ENCODE peak calls at places on chromosome 1, in ten cellular contexts. One of them, this sample, is unnamed. For H3K27me3 and H3K36me3, the result is how much of the 10 kb centered on the place peaks cover.

GRCh38 chr1:106173101-106173500 is 883.4 kb upstream of the PRMT6 start:
- DNase-seq in lung: no peak
- DNase-seq in colonic mucosa: no peak
- DNase-seq in tibial artery: no peak
- DNase-seq in RWPE2: no peak
- DNase-seq in left ventricle myocardium inferior: no peak
- DNase-seq in testis: no peak
- DNase-seq in GM23338: no peak
- DNase-seq in bronchial epithelial cell: no peak
- DNase-seq in aorta: no peak
- DNase-seq in this sample: no peak

GRCh38 chr1:24142546-24143431 is at the start of gene IL22RA1:
- DNase-seq in left ventricle myocardium inferior: peak
- DNase-seq in testis: peak
- DNase-seq in bronchial epithelial cell: peak
- DNase-seq in lung: no peak
- DNase-seq in colonic mucosa: peak
- DNase-seq in aorta: no peak
- DNase-seq in RWPE2: peak
- DNase-seq in tibial artery: peak
- DNase-seq in GM23338: no peak
- DNase-seq in this sample: peak

GRCh38 chr1:53628286-53628955 is 110.5 kb downstream of the GLIS1 start:
- DNase-seq in RWPE2: no peak
- DNase-seq in bronchial epithelial cell: no peak
- DNase-seq in aorta: peak
- DNase-seq in tibial artery: peak
- DNase-seq in lung: no peak
- DNase-seq in GM23338: no peak
- DNase-seq in testis: no peak
- DNase-seq in colonic mucosa: no peak
- DNase-seq in left ventricle myocardium inferior: no peak
- DNase-seq in this sample: no peak

GRCh38 chr1:232319106-232319505 is 310.8 kb downstream of the SIPA1L2 start:
- DNase-seq in tibial artery: no peak
- DNase-seq in RWPE2: no peak
- DNase-seq in left ventricle myocardium inferior: peak
- DNase-seq in bronchial epithelial cell: peak
- DNase-seq in GM23338: no peak
- DNase-seq in colonic mucosa: no peak
- DNase-seq in aorta: no peak
- DNase-seq in testis: no peak
- DNase-seq in lung: no peak
- DNase-seq in this sample: no peak

GRCh38 chr1:100585774-100586173 is 47.8 kb downstream of the GPR88 start:
- DNase-seq in lung: no peak
- DNase-seq in RWPE2: no peak
- DNase-seq in colonic mucosa: no peak
- DNase-seq in aorta: no peak
- DNase-seq in tibial artery: no peak
- DNase-seq in bronchial epithelial cell: no peak
- DNase-seq in GM23338: no peak
- DNase-seq in left ventricle myocardium inferior: no peak
- DNase-seq in testis: no peak
- DNase-seq in this sample: no peak

GRCh38 chr1:200415693-200416593 is 6.1 kb upstream of the ZNF281 start:
- DNase-seq in RWPE2: peak
- DNase-seq in bronchial epithelial cell: peak
- DNase-seq in colonic mucosa: no peak
- DNase-seq in aorta: peak
- DNase-seq in left ventricle myocardium inferior: no peak
- DNase-seq in GM23338: no peak
- DNase-seq in lung: peak
- DNase-seq in tibial artery: peak
- DNase-seq in testis: peak
- DNase-seq in this sample: peak

GRCh38 chr1:169741666-169742394 is 8.0 kb upstream of the SELE start:
- DNase-seq in GM23338: no peak
- DNase-seq in RWPE2: no peak
- DNase-seq in bronchial epithelial cell: no peak
- DNase-seq in lung: peak
- DNase-seq in tibial artery: no peak
- DNase-seq in left ventricle myocardium inferior: no peak
- DNase-seq in colonic mucosa: no peak
- DNase-seq in testis: no peak
- DNase-seq in aorta: no peak
- DNase-seq in this sample: peak

GRCh38 chr1:31753623-31754349 is 10.4 kb downstream of the ADGRB2 start:
- DNase-seq in lung: no peak
- DNase-seq in left ventricle myocardium inferior: peak
- DNase-seq in colonic mucosa: peak
- DNase-seq in GM23338: no peak
- DNase-seq in testis: peak
- DNase-seq in RWPE2: no peak
- DNase-seq in bronchial epithelial cell: peak
- DNase-seq in tibial artery: peak
- DNase-seq in aorta: peak
- DNase-seq in this sample: peak

GRCh38 chr1:14693996-14694395 is 95.5 kb downstream of the KAZN start:
- DNase-seq in RWPE2: no peak
- DNase-seq in lung: no peak
- DNase-seq in aorta: no peak
- DNase-seq in colonic mucosa: no peak
- DNase-seq in tibial artery: no peak
- DNase-seq in left ventricle myocardium inferior: no peak
- DNase-seq in bronchial epithelial cell: no peak
- DNase-seq in GM23338: no peak
- DNase-seq in testis: no peak
- DNase-seq in this sample: no peak

DNA sequence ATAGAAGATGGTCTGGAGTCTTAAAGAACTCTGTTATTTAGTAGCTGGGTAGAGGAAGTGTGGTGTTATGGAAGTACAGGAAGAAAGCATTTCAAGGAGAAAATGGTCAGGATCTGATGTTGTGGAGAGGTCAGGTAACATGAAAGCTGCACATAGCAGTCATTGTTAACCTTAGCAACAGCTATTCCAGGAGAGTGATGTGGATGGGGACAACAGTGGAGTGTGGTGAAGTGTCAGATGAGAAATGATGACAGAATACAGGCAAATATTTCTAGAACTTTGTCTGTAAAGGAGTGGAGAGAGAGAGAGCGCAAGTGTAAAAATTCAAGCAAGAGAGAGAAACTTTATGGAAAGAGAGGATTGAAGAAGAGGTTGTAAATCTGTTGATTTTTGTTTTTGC is 15.6 kb downstream of the TLCD4 start:
- DNase-seq in left ventricle myocardium inferior: no peak
- DNase-seq in aorta: no peak
- DNase-seq in tibial artery: no peak
- DNase-seq in lung: no peak
- DNase-seq in testis: no peak
- DNase-seq in RWPE2: no peak
- DNase-seq in colonic mucosa: no peak
- DNase-seq in GM23338: no peak
- DNase-seq in bronchial epithelial cell: no peak
- DNase-seq in this sample: no peak
- H3K4me3 ChIP-seq in left ventricle myocardium inferior: no peak
- H3K4me3 ChIP-seq in aorta: no peak
- H3K4me3 ChIP-seq in tibial artery: no peak
- H3K4me3 ChIP-seq in lung: no peak
- H3K4me3 ChIP-seq in testis: no peak
- H3K4me3 ChIP-seq in RWPE2: no peak
- H3K4me3 ChIP-seq in colonic mucosa: no peak
- H3K4me3 ChIP-seq in GM23338: no peak
- H3K4me3 ChIP-seq in bronchial epithelial cell: no peak
- H3K4me3 ChIP-seq in this sample: no peak

GRCh38 chr1:203461717-203462116 is 13.9 kb upstream of the PRELP start:
- DNase-seq in tibial artery: peak
- DNase-seq in bronchial epithelial cell: no peak
- DNase-seq in RWPE2: no peak
- DNase-seq in GM23338: no peak
- DNase-seq in colonic mucosa: no peak
- DNase-seq in aorta: no peak
- DNase-seq in lung: no peak
- DNase-seq in testis: no peak
- DNase-seq in left ventricle myocardium inferior: no peak
- DNase-seq in this sample: no peak
- H3K27me3 ChIP-seq in tibial artery: under half
- H3K27me3 ChIP-seq in bronchial epithelial cell: under half
- H3K27me3 ChIP-seq in RWPE2: under half
- H3K27me3 ChIP-seq in GM23338: under half
- H3K27me3 ChIP-seq in colonic mucosa: under half
- H3K27me3 ChIP-seq in aorta: under half
- H3K27me3 ChIP-seq in lung: under half
- H3K27me3 ChIP-seq in testis: under half
- H3K27me3 ChIP-seq in left ventricle myocardium inferior: under half
- H3K27me3 ChIP-seq in this sample: under half

GRCh38 chr1:35847935-35848565 is 35.0 kb upstream of the AGO1 start:
- DNase-seq in bronchial epithelial cell: no peak
- DNase-seq in RWPE2: no peak
- DNase-seq in testis: no peak
- DNase-seq in left ventricle myocardium inferior: no peak
- DNase-seq in lung: no peak
- DNase-seq in GM23338: no peak
- DNase-seq in tibial artery: no peak
- DNase-seq in colonic mucosa: no peak
- DNase-seq in aorta: no peak
- DNase-seq in this sample: no peak

GRCh38 chr1:35852241-35852640 is 30.8 kb upstream of the AGO1 start:
- DNase-seq in left ventricle myocardium inferior: no peak
- DNase-seq in aorta: no peak
- DNase-seq in RWPE2: no peak
- DNase-seq in lung: no peak
- DNase-seq in tibial artery: no peak
- DNase-seq in bronchial epithelial cell: no peak
- DNase-seq in testis: no peak
- DNase-seq in colonic mucosa: no peak
- DNase-seq in GM23338: no peak
- DNase-seq in this sample: no peak

GRCh38 chr1:35850051-35850450 is 33.0 kb upstream of the AGO1 start:
- DNase-seq in tibial artery: no peak
- DNase-seq in GM23338: peak
- DNase-seq in RWPE2: no peak
- DNase-seq in bronchial epithelial cell: no peak
- DNase-seq in testis: no peak
- DNase-seq in aorta: no peak
- DNase-seq in left ventricle myocardium inferior: no peak
- DNase-seq in colonic mucosa: no peak
- DNase-seq in lung: no peak
- DNase-seq in this sample: no peak

GRCh38 chr1:35850716-35851115 is 32.3 kb upstream of the AGO1 start:
- DNase-seq in tibial artery: no peak
- DNase-seq in lung: no peak
- DNase-seq in RWPE2: no peak
- DNase-seq in aorta: no peak
- DNase-seq in left ventricle myocardium inferior: no peak
- DNase-seq in testis: no peak
- DNase-seq in GM23338: no peak
- DNase-seq in bronchial epithelial cell: no peak
- DNase-seq in colonic mucosa: no peak
- DNase-seq in this sample: no peak

DNA sequence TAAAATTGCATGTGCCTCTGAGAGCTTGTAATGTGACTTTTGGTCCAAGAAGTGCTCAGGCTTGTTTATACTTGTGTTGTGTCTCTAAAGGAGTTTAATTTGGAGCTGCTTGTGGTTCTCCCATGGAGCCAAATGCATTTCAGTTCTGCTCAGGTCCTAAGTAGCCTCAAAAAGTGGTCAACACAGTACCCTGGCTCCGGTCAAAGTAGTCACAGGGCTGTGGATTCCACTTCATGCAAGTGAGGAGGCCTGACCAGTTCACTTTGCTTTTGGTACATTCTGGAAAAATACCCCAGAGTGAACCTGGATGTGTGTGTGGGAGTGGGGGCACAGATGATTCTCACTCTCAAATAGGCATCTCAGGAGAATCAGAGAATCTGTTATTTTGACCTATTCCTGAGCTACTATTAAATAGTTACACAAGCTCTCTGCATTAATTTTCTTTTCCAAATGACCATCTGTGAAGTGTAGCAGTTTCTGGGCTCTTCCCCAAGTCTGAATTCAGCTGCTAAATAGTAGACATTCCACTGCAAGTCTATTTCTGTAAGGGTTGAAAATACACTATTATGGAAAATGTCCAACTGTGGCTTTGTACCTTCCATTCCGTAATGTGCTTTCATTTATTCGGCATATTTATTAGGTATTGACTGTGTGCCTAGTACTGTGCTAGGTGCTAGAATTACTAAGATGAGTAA is 31.7 kb upstream of the AGO1 start:
- DNase-seq in tibial artery: no peak
- DNase-seq in GM23338: no peak
- DNase-seq in colonic mucosa: no peak
- DNase-seq in lung: no peak
- DNase-seq in RWPE2: no peak
- DNase-seq in left ventricle myocardium inferior: no peak
- DNase-seq in testis: peak
- DNase-seq in bronchial epithelial cell: no peak
- DNase-seq in aorta: no peak
- DNase-seq in this sample: no peak
- H3K36me3 ChIP-seq in tibial artery: under half
- H3K36me3 ChIP-seq in GM23338: under half
- H3K36me3 ChIP-seq in colonic mucosa: under half
- H3K36me3 ChIP-seq in lung: under half
- H3K36me3 ChIP-seq in RWPE2: under half
- H3K36me3 ChIP-seq in left ventricle myocardium inferior: under half
- H3K36me3 ChIP-seq in testis: under half
- H3K36me3 ChIP-seq in bronchial epithelial cell: under half
- H3K36me3 ChIP-seq in aorta: under half
- H3K36me3 ChIP-seq in this sample: under half

GRCh38 chr1:204684206-204684536 is 1.4 kb downstream of the LRRN2 start:
- DNase-seq in testis: no peak
- DNase-seq in left ventricle myocardium inferior: no peak
- DNase-seq in tibial artery: peak
- DNase-seq in RWPE2: no peak
- DNase-seq in colonic mucosa: no peak
- DNase-seq in lung: no peak
- DNase-seq in aorta: no peak
- DNase-seq in GM23338: peak
- DNase-seq in bronchial epithelial cell: no peak
- DNase-seq in this sample: no peak
- H3K4me3 ChIP-seq in testis: peak
- H3K4me3 ChIP-seq in left ventricle myocardium inferior: peak
- H3K4me3 ChIP-seq in tibial artery: peak
- H3K4me3 ChIP-seq in RWPE2: no peak
- H3K4me3 ChIP-seq in colonic mucosa: peak
- H3K4me3 ChIP-seq in lung: no peak
- H3K4me3 ChIP-seq in aorta: no peak
- H3K4me3 ChIP-seq in GM23338: peak
- H3K4me3 ChIP-seq in bronchial epithelial cell: no peak
- H3K4me3 ChIP-seq in this sample: no peak